ENCODE peak calls at places on chromosomes 5 and 9, in seven cellular contexts. F is ascending aorta; L is foreskin fibroblast; B is neural crest cell; A is choroid plexus epithelial cell; X is stimulated activated CD4-positive, alpha-beta T cell treated with anti-CD3 and anti-CD28 coated beads, Interleukin-4, amount 100 ng/mL, for 24 hours; K is NCI-H774. H is an unnamed sample.

GRCh38 chr5:107781451-107781850 is 110.7 kb upstream of the EFNA5 start:
- DNase-seq in F (no peak), L (no peak), B (no peak), A (peak; percentile 61), X (no peak), K (no peak), H (no peak)

GRCh38 chr5:181044093-181044599 is 4.1 kb downstream of the BTNL9 start:
- DNase-seq in F (peak; percentile 43), L (no peak), B (no peak), A (no peak), X (no peak), K (no peak), H (peak; percentile 65)

GRCh38 chr5:58019614-58020013 is 440.3 kb downstream of the PLK2 start:
- DNase-seq in F (peak; percentile 63), L (peak; percentile 45), B (no peak), A (no peak), X (no peak), K (no peak), H (peak; percentile 76)

GRCh38 chr5:108521841-108522506 is 140.1 kb upstream of the FBXL17 start:
- DNase-seq in F (no peak), L (peak; percentile 34), B (peak; percentile 47), A (peak; percentile 82), X (peak; percentile 21), K (peak; percentile 21), H (no peak)

GRCh38 chr5:132746592-132747063 is 598 bp upstream of the CCNI2 start:
- DNase-seq in F (no peak), L (no peak), B (no peak), A (peak; percentile 42), X (peak; percentile 57), K (no peak), H (no peak)

GRCh38 chr5:59724482-59725392 is 168.8 kb downstream of the PDE4D start:
- DNase-seq in F (no peak), L (peak; percentile 38), B (peak; percentile 45), A (peak; percentile 81), X (peak; percentile 13), K (no peak), H (no peak)

GRCh38 chr9:79757906-79758669 is 186.3 kb downstream of the TLE4 start:
- DNase-seq in F (no peak), L (peak; percentile 24), B (no peak), A (peak; percentile 66), X (no peak), K (no peak), H (no peak)

GRCh38 chr9:133619791-133620190 is 10.6 kb upstream of the FAM163B start:
- DNase-seq in F (no peak), L (no peak), B (no peak), A (peak; percentile 2), X (peak; percentile 49), K (no peak), H (no peak)

GRCh38 chr9:38009035-38009501 is 60.0 kb downstream of the SHB start:
- DNase-seq in F (no peak), L (no peak), B (no peak), A (no peak), X (no peak), K (no peak), H (no peak)

GRCh38 chr9:128091144-128091543 is 23.1 kb downstream of the SLC25A25 start:
- DNase-seq in F (peak; percentile 87), L (peak; percentile 90), B (peak; percentile 39), A (peak; percentile 90), X (no peak), K (no peak), H (peak; percentile 54)